ENCODE peak calls at places on chromosomes 16 and 17, in four cellular contexts. E, S, D and Q are unnamed samples.

GRCh38 chr16:30473231-30474061 is 904 bp downstream of the ITGAL start:
- DNase-seq in E (no peak), S (no peak), D (no peak), Q (no peak)

GRCh38 chr17:1122681-1123396 is 56.9 kb downstream of the ABR start:
- DNase-seq in S (peak), E (no peak), D (no peak), Q (peak)

GRCh38 chr16:49469323-49469670 is 95.7 kb downstream of the C16orf78 start:
- DNase-seq in S (no peak), E (no peak), D (no peak), Q (no peak)

GRCh38 chr17:70797166-70797565 is 627.8 kb downstream of the KCNJ2 start:
- DNase-seq in S (no peak), E (no peak), D (no peak), Q (no peak)

GRCh38 chr17:65530985-65531507 is 30.4 kb downstream of the AXIN2 start:
- DNase-seq in E (peak), S (no peak), D (no peak), Q (peak)

GRCh38 chr17:65742433-65743312 is 181.2 kb upstream of the AXIN2 start:
- DNase-seq in S (peak), E (no peak), D (peak), Q (no peak)

GRCh38 chr17:56917559-56918296 is 3.9 kb upstream of the TRIM25 start:
- DNase-seq in S (peak), D (no peak), E (no peak), Q (no peak)

GRCh38 chr17:65514541-65514940 is 46.9 kb downstream of the AXIN2 start:
- DNase-seq in S (no peak), E (no peak), D (no peak), Q (no peak)

GRCh38 chr16:85192736-85193493 is 80.6 kb upstream of the CIBAR2 start:
- DNase-seq in E (no peak), S (peak), D (no peak), Q (no peak)

GRCh38 chr17:2266045-2266864 is 37.3 kb downstream of the SMG6 start:
- DNase-seq in E (no peak), D (no peak), S (peak), Q (no peak)

GRCh38 chr16:4685292-4685691 is 8.1 kb upstream of the NUDT16L1 start:
- DNase-seq in S (no peak), D (no peak), E (no peak), Q (no peak)

GRCh38 chr16:27723711-27724490 is 174.0 kb downstream of the KATNIP start:
- DNase-seq in E (no peak), S (no peak), D (no peak), Q (no peak)

GRCh38 chr17:44863254-44863918 is 15.7 kb downstream of the HIGD1B start:
- DNase-seq in D (no peak), E (no peak), S (no peak), Q (no peak)

GRCh38 chr16:89366561-89367537 is 123.5 kb downstream of the ANKRD11 start:
- DNase-seq in E (no peak), S (no peak), D (no peak), Q (no peak)

GRCh38 chr17:28896491-28896883 is 1.0 kb downstream of the FLOT2 start:
- DNase-seq in E (no peak), D (no peak), S (peak), Q (no peak)

GRCh38 chr16:57185446-57185944 is 344 bp downstream of the PSME3IP1 start:
- DNase-seq in E (no peak), S (peak), D (no peak), Q (no peak)

GRCh38 chr17:50660042-50660886 is 25.6 kb downstream of the ABCC3 start:
- DNase-seq in S (no peak), E (no peak), D (no peak), Q (no peak)

GRCh38 chr17:17942846-17943245 is 29.4 kb downstream of the TOM1L2 start:
- DNase-seq in S (no peak), D (no peak), E (no peak), Q (no peak)

GRCh38 chr16:87995644-87996043 is 44.4 kb downstream of the BANP start:
- DNase-seq in E (no peak), D (no peak), S (no peak), Q (no peak)
- H2BK15ac ChIP-seq in E (no peak), D (no peak), S (no peak), Q (no peak)

GRCh38 chr17:61442878-61443474 is 9.2 kb upstream of the TBX4 start:
- DNase-seq in D (no peak), S (no peak), E (no peak), Q (no peak)

GRCh38 chr17:61443475-61443882 is 8.7 kb upstream of the TBX4 start:
- DNase-seq in S (no peak), D (no peak), E (no peak), Q (peak)

GRCh38 chr17:61444075-61444474 is 8.1 kb upstream of the TBX4 start:
- DNase-seq in S (no peak), E (no peak), D (no peak), Q (no peak)

GRCh38 chr17:61447358-61447757 is 4.9 kb upstream of the TBX4 start:
- DNase-seq in S (no peak), E (no peak), D (no peak), Q (no peak)

DNA sequence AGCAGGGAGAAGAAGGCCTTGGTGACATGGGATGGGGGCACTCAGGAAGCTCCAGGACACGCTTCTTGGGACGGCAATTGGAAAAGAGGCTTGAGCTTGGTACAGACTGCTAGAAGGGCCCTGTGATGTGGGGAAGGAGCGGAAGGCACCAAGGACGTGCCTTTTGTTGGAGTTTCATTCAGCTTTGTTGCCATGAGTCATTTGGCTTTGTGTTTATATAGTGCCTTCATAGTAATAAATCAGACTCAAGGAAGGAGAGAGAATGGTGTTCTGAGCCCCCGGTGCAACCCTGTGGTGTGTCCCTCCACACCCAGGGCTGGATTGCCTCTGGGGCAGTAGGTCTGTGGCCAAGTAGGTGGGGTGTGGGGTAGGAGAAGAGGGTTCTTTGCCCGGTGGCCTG is 7.4 kb upstream of the TBX4 start:
- DNase-seq in D (no peak), S (peak), E (no peak), Q (no peak)
- H2BK12ac ChIP-seq in D (no peak), S (no peak), E (no peak), Q (no peak)

DNA sequence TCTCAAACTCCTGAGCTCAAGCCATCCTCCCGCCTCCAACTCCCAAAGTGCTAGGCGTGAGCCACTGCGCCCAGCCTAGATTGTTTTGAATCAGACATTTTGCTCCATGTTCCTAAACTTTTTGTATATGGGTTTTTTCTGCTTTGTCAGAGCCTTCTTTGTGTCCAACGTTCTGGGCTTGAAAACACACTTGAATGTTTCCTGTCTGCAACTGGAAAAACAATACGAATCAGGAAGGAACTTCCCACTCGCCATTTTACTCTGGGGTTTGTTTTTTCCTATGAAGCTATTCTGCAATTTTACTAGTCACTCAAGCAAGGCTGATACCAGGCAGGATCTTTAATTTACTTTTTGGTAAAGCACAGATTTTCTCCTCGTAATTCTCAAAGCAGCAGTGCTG is 31.6 kb downstream of the ARHGAP17 start:
- DNase-seq in D (no peak), E (no peak), S (no peak), Q (no peak)
- H3K4ac ChIP-seq in D (no peak), E (no peak), S (no peak), Q (no peak)

DNA sequence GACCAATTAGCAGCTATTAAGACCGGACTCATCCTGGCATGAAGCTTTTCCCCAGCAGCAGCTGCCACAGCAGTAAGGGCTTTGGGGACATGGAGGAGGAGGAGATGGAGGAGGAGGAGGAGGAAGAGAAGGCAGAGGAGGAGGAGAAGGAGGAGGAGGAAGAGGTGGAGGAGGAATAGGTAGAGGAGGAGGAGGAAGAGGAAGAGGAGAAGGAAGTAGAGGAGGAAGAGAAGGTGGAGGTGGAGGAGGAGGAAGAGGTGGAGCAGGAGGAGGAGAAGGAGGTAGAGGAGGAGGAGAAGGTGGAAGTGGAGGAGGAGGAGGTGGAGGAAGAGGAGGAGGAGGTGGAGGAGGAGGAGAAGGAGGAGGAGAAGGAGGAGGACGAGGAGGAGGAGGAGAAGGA is 50.2 kb upstream of the IRX3 start:
- DNase-seq in S (no peak), D (no peak), E (no peak), Q (no peak)
- H2BK15ac ChIP-seq in S (no peak), D (no peak), E (no peak), Q (no peak)

GRCh38 chr16:81181013-81181720 is 57.3 kb upstream of the BCO1 start:
- DNase-seq in E (peak), S (peak), D (peak), Q (peak)
- H2BK12ac ChIP-seq in E (peak), S (peak), D (peak), Q (peak)

GRCh38 chr16:84104231-84104630 is 12.5 kb downstream of the MBTPS1 start:
- DNase-seq in E (no peak), S (no peak), D (no peak), Q (no peak)
- H3K4ac ChIP-seq in E (no peak), S (no peak), D (no peak), Q (no peak)

GRCh38 chr16:28822520-28823290 is at the start of gene ATXN2L:
- DNase-seq in E (peak), S (peak), D (peak), Q (peak)
- H2BK15ac ChIP-seq in E (no peak), S (peak), D (no peak), Q (no peak)

GRCh38 chr17:4598776-4599504 is 14.6 kb downstream of the SMTNL2 start:
- DNase-seq in D (no peak), S (peak), E (no peak), Q (no peak)

GRCh38 chr17:4597975-4598374 is 13.6 kb downstream of the SMTNL2 start:
- DNase-seq in E (no peak), S (no peak), D (no peak), Q (no peak)

GRCh38 chr17:4599505-4600281 is 15.4 kb downstream of the SMTNL2 start:
- DNase-seq in E (peak), S (peak), D (peak), Q (peak)

GRCh38 chr17:4594406-4595349 is 10.3 kb downstream of the SMTNL2 start:
- DNase-seq in E (no peak), S (no peak), D (no peak), Q (peak)

DNA sequence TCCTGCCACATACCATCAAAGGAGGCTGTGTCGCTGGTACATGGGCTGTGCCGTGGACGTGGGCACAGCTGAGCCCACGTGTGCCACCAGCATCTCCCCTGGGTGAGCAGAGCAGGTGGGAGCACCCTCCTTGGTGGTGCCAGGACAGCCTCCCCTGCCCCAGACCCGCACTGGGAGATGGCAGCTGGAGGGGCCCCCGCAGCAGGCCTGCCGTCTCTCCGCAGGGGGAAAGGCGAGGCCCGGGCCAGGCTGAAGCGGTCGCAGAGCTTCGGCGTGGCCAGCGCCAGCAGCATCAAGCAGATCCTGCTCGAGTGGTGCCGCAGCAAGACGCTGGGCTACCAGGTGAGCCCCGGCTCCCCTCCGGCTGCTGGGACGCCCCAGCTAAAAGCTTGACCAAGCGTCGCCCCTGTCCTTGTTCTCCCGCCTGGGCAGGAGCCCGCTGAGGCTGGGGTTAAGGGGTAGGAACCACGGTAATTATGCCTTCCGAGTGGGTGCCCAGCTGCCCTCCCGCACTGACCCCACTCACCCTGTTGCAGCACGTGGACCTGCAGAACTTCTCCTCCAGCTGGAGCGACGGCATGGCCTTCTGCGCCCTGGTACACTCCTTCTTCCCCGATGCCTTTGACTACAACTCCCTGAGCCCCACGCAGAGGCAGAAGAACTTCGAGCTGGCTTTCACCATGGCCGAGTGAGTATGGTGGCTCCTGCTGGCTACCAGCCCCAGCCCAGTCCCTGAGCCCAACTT is 12.5 kb downstream of the SMTNL2 start:
- DNase-seq in E (no peak), D (no peak), S (no peak), Q (no peak)
- H2BK12ac ChIP-seq in E (peak), D (peak), S (no peak), Q (no peak)

DNA sequence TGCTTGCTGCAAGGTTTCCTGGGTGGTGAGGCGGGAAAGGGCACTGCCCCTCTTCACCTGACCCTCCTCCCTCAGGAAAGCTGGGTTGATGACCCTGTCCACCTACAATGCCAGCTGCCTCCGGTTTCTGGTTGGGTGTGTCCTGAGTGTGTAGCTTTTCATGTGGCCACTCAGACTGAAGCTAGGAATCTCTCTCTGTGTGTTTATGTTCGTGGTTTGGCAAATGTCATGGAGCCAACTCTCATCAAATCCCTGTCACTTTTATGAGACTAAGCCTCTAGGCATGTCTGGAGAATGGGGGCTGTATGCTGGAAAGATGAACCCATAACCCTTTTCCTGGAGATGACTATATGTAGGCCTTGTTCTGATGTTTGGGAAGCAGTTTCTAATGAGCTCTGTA is 17.1 kb downstream of the PLEKHG4 start:
- DNase-seq in E (no peak), D (no peak), S (peak), Q (no peak)
- H3K4ac ChIP-seq in E (no peak), D (no peak), S (no peak), Q (no peak)

DNA sequence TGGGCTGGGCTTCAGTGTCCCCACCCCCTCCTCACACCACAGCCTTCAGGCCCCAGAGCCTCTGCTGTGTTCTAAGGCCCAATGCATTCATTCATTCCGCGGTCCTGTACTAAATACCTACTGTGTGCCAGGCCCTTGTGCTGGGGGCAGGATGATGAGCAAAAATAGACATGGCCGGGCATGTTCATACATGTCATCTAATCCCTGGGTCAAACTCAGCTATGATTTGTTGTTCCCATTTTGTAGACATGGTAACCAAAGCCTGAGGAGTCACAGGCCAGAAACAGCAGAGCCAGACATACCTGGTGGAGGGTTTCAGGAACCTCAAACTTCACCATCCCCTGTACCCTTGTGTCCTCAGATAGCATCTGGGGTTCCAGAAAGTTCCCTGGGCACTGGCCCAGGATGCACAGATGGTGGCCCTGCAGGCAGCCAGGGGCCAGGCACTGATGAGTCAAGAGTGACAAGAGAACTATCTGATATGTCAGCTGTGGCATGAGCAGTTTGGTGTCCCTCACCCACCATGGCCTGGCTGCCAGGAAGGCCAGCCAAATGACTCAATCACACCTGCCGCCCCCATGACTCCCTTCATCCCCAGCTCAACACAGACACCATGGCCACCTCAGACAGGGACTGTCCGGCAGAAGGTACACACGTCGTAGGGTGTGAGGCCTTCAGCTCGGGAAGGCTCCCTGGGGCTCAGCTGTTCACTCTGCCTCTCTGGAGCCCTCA is 2.7 kb upstream of the RRAD start:
- DNase-seq in E (no peak), D (no peak), S (peak), Q (no peak)
- H2BK15ac ChIP-seq in E (no peak), D (peak), S (no peak), Q (no peak)